ENCODE peak calls at places on chromosomes 13 and 19, in four cellular contexts. R, W, F and K are unnamed samples.

GRCh38 chr13:67042556-67042955 is 187.6 kb downstream of the PCDH9 start:
- DNase-seq in W (no peak), R (no peak), F (no peak), K (no peak)

GRCh38 chr19:9130965-9131364 is 4.2 kb upstream of the OR7G3 start:
- DNase-seq in W (no peak), F (no peak), R (peak), K (no peak)

GRCh38 chr13:107585466-107585865 is 629.9 kb downstream of the LIG4 start:
- DNase-seq in R (peak), F (no peak), W (peak), K (no peak)

GRCh38 chr19:48419158-48419920 is 25.9 kb downstream of the GRIN2D start:
- DNase-seq in F (peak), W (peak), R (peak), K (peak)

GRCh38 chr19:21848706-21849105 is 12.7 kb upstream of the ZNF43 start:
- DNase-seq in W (peak), R (no peak), F (no peak), K (no peak)

GRCh38 chr13:113947321-113948033 is 26.4 kb downstream of the C13orf46 start:
- DNase-seq in R (peak), W (peak), F (peak), K (no peak)

GRCh38 chr13:62171697-62172096 is 756.0 kb upstream of the PCDH20 start:
- DNase-seq in R (peak), F (no peak), W (no peak), K (no peak)

GRCh38 chr19:55442372-55443044 is 592 bp downstream of the SHISA7 start:
- DNase-seq in R (no peak), W (no peak), F (no peak), K (peak)

GRCh38 chr13:114151031-114151430 is 18.6 kb upstream of the RASA3 start:
- DNase-seq in W (no peak), R (no peak), F (no peak), K (no peak)

GRCh38 chr19:46426506-46427162 is 2.1 kb downstream of the PNMA8C start:
- DNase-seq in R (peak), W (peak), F (peak), K (no peak)

GRCh38 chr19:1125601-1126533 is 22.1 kb downstream of the GPX4 start:
- DNase-seq in W (peak), F (no peak), R (no peak), K (no peak)

GRCh38 chr19:53394974-53395839 is at the start of gene ZNF765:
- DNase-seq in R (peak), F (peak), W (peak), K (peak)

GRCh38 chr19:918481-919156 is 1.5 kb downstream of the KISS1R start:
- DNase-seq in R (no peak), W (no peak), F (no peak), K (no peak)

GRCh38 chr19:7862413-7862951 is 11.7 kb downstream of the PRR36 start:
- DNase-seq in R (peak), W (peak), F (peak), K (peak)

GRCh38 chr13:19860884-19861655 is 2.4 kb downstream of the ZMYM5 start:
- DNase-seq in R (peak), F (peak), W (peak), K (no peak)

GRCh38 chr13:24784319-24784718 is 20.4 kb downstream of the RNF17 start:
- DNase-seq in F (no peak), W (no peak), R (no peak), K (no peak)

GRCh38 chr19:16076958-16077611 is 790 bp downstream of the TPM4 start:
- DNase-seq in R (no peak), W (no peak), F (peak), K (no peak)

GRCh38 chr19:50482271-50482855 is 5.7 kb upstream of the GARIN5A start:
- DNase-seq in W (no peak), F (no peak), R (no peak), K (no peak)

GRCh38 chr19:50480281-50481111 is 3.8 kb upstream of the GARIN5A start:
- DNase-seq in R (no peak), W (no peak), F (no peak), K (no peak)

GRCh38 chr19:50482886-50483285 is 6.2 kb upstream of the GARIN5A start:
- DNase-seq in F (no peak), W (no peak), R (no peak), K (no peak)

GRCh38 chr19:50479761-50480251 is 3.2 kb upstream of the GARIN5A start:
- DNase-seq in W (no peak), F (no peak), R (no peak), K (no peak)

DNA sequence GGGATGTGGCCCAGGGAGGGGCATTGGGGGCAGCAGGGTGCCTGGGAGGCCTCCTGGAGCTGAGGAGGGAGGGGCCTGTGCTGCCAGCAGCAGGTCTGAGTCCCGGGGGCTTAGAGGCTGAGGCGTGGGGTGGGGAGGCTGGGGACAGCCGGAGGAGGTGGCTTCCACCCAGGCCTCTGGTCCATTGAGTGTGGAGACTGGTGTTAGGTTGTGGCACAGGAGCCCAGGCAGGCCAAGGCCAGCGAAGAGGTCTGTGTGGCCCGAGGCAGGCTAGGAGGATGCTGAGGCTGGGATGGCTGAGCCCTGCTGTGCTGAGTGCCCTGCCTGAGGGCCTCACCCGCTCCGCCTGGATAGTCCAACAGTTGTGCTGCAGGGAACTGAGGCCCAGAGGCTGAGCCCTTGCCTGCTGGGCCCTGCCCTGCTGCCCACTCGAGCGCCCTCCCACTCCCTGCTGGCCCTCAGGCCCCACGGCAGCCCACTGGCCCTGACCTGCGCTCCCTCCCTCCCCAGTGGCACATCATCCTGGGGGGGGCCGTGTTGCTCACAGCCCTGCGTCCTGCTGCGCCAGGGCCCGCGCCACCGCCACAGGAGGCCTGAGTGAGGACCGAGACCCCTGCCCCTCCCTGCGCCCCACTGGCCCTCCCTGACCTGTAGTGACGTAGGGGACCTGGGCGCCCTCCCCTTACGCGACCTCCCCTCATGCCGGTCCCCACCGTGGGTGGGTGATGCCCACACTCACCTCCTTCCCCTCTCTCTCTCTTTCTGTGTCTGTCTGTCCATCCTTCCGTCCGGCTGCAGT is 4.9 kb upstream of the GARIN5A start:
- DNase-seq in R (no peak), W (no peak), F (no peak), K (no peak)
- H4K8ac ChIP-seq in R (no peak), W (no peak), F (no peak), K (no peak)

DNA sequence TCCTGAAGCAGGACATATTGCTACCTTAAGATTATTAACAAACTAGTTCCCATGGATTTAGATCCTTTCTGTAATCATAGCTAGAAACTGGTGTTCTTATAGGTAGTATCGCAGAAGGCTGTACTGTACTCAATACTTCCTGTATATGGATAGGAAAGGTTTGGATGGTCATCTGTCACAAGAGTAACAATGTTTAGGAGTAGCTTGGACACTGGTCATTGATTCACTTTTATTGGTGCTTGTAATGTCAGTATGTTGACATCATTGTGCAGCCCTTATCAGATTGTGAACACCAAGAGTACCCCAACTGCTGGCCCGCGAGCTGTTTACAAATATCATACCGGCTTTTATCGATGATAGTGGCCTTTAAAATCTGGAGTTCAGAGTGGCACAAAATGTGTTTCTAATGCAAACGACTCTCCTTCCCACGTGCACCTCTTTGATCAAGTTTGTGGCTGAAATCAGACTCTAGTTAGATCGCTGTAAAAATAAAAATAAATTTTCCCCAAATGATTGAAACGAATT is 605 bp upstream of the CDK8 start:
- DNase-seq in F (no peak), R (no peak), W (no peak), K (no peak)
- H4K8ac ChIP-seq in F (no peak), R (no peak), W (peak), K (no peak)

GRCh38 chr19:18651300-18651699 is 14.5 kb downstream of the KLHL26 start:
- DNase-seq in W (no peak), R (no peak), F (no peak), K (no peak)
- H4K8ac ChIP-seq in W (peak), R (peak), F (no peak), K (peak)

GRCh38 chr19:57887195-57887941 is 1.5 kb downstream of the ZNF814 start:
- DNase-seq in F (peak), R (peak), W (no peak), K (peak)
- H4K8ac ChIP-seq in F (no peak), R (no peak), W (no peak), K (no peak)

GRCh38 chr13:110272651-110273050 is 34.3 kb downstream of the COL4A1 start:
- DNase-seq in F (no peak), R (no peak), W (no peak), K (no peak)
- H4K8ac ChIP-seq in F (no peak), R (no peak), W (no peak), K (no peak)